ENCODE peak calls at places on chromosomes 4 and X, in six cellular contexts. M, S, X, A, K and J are unnamed samples.

GRCh38 chrX:150768132-150768485 is 74.9 kb downstream of the MTMR1 start:
- DNase-seq in M (no peak), S (no peak), X (no peak), A (no peak), K (no peak), J (no peak)

GRCh38 chr4:122604146-122604545 is 16.7 kb downstream of the IL21 start:
- DNase-seq in M (peak), S (no peak), X (no peak), A (no peak), K (no peak), J (no peak)

GRCh38 chrX:149131780-149132179 is 373.3 kb downstream of the IDS start:
- DNase-seq in M (no peak), S (no peak), X (no peak), A (no peak), K (no peak), J (no peak)

GRCh38 chr4:157389751-157390150 is 169.2 kb downstream of the GRIA2 start:
- DNase-seq in M (no peak), S (no peak), X (no peak), A (no peak), K (no peak), J (no peak)

GRCh38 chr4:78310732-78311100 is 240.9 kb upstream of the ANXA3 start:
- DNase-seq in M (no peak), S (no peak), X (no peak), A (no peak), K (no peak), J (no peak)

GRCh38 chr4:37666625-37667071 is 19.5 kb downstream of the RELL1 start:
- DNase-seq in M (peak), S (no peak), X (peak), A (peak), K (peak), J (peak)

GRCh38 chr4:76639292-76639691 is 204.3 kb downstream of the SHROOM3 start:
- DNase-seq in M (no peak), S (no peak), X (no peak), A (no peak), K (no peak), J (no peak)

GRCh38 chr4:168811793-168812651 is 198.0 kb downstream of the CBR4 start:
- DNase-seq in M (peak), S (no peak), X (no peak), A (no peak), K (no peak), J (no peak)

GRCh38 chrX:46882266-46882665 is 30.0 kb upstream of the JADE3 start:
- DNase-seq in M (no peak), S (no peak), X (no peak), A (no peak), K (no peak), J (no peak)

GRCh38 chr4:70734168-70734954 is 12.6 kb downstream of the RUFY3 start:
- DNase-seq in M (peak), S (peak), X (no peak), A (peak), K (peak), J (peak)

GRCh38 chr4:41222259-41222658 is 7.9 kb upstream of the APBB2 start:
- DNase-seq in M (no peak), S (no peak), X (no peak), A (no peak), K (no peak), J (no peak)

GRCh38 chrX:1491851-1492349 is 39.2 kb upstream of the ASMTL start:
- DNase-seq in M (no peak), S (no peak), X (no peak), A (no peak), K (peak), J (no peak)

GRCh38 chr4:15343581-15343980 is 84.3 kb upstream of the C1QTNF7 start:
- DNase-seq in M (no peak), S (no peak), X (no peak), A (no peak), K (no peak), J (no peak)